ENCODE peak calls at places on chromosomes 13 and 19, in four cellular contexts. One of them, this sample, is unnamed.

GRCh38 chr19:15251010-15251748 is 18.9 kb upstream of the EPHX3 start:
- DNase-seq in heart left ventricle: no peak
- DNase-seq in activated CD4-positive, alpha-beta T cell treated with anti-CD3 and anti-CD28 coated beads, Interleukin-2, amount 50 U/mL, for 1 hour: no peak
- DNase-seq in hypothalamus: no peak
- DNase-seq in this sample: no peak

GRCh38 chr13:39132286-39132685 is 94.0 kb downstream of the NHLRC3 start:
- DNase-seq in heart left ventricle: no peak
- DNase-seq in hypothalamus: no peak
- DNase-seq in activated CD4-positive, alpha-beta T cell treated with anti-CD3 and anti-CD28 coated beads, Interleukin-2, amount 50 U/mL, for 1 hour: no peak
- DNase-seq in this sample: no peak

GRCh38 chr19:49954092-49954825 is 6.7 kb downstream of the SIGLEC11 start:
- DNase-seq in hypothalamus: no peak
- DNase-seq in heart left ventricle: no peak
- DNase-seq in activated CD4-positive, alpha-beta T cell treated with anti-CD3 and anti-CD28 coated beads, Interleukin-2, amount 50 U/mL, for 1 hour: no peak
- DNase-seq in this sample: no peak

GRCh38 chr19:48284891-48285290 is 15.0 kb downstream of the ZNF114 start:
- DNase-seq in heart left ventricle: no peak
- DNase-seq in activated CD4-positive, alpha-beta T cell treated with anti-CD3 and anti-CD28 coated beads, Interleukin-2, amount 50 U/mL, for 1 hour: no peak
- DNase-seq in hypothalamus: no peak
- DNase-seq in this sample: no peak

GRCh38 chr19:7751157-7751783 is 3.9 kb upstream of the CD209 start:
- DNase-seq in hypothalamus: no peak
- DNase-seq in heart left ventricle: no peak
- DNase-seq in activated CD4-positive, alpha-beta T cell treated with anti-CD3 and anti-CD28 coated beads, Interleukin-2, amount 50 U/mL, for 1 hour: no peak
- DNase-seq in this sample: no peak

GRCh38 chr13:73304442-73304841 is 245.6 kb downstream of the KLF5 start:
- DNase-seq in activated CD4-positive, alpha-beta T cell treated with anti-CD3 and anti-CD28 coated beads, Interleukin-2, amount 50 U/mL, for 1 hour: no peak
- DNase-seq in heart left ventricle: no peak
- DNase-seq in hypothalamus: no peak
- DNase-seq in this sample: no peak

GRCh38 chr19:56076413-56076998 is 44.6 kb downstream of the ZNF787 start:
- DNase-seq in hypothalamus: peak
- DNase-seq in heart left ventricle: no peak
- DNase-seq in activated CD4-positive, alpha-beta T cell treated with anti-CD3 and anti-CD28 coated beads, Interleukin-2, amount 50 U/mL, for 1 hour: peak
- DNase-seq in this sample: peak

GRCh38 chr19:22882797-22883196 is 50.7 kb downstream of the ZNF723 start:
- DNase-seq in hypothalamus: no peak
- DNase-seq in heart left ventricle: no peak
- DNase-seq in activated CD4-positive, alpha-beta T cell treated with anti-CD3 and anti-CD28 coated beads, Interleukin-2, amount 50 U/mL, for 1 hour: no peak
- DNase-seq in this sample: no peak

GRCh38 chr13:59274958-59275727 is 888.6 kb downstream of the DIAPH3 start:
- DNase-seq in heart left ventricle: no peak
- DNase-seq in hypothalamus: no peak
- DNase-seq in activated CD4-positive, alpha-beta T cell treated with anti-CD3 and anti-CD28 coated beads, Interleukin-2, amount 50 U/mL, for 1 hour: no peak
- DNase-seq in this sample: no peak

GRCh38 chr19:52936151-52936957 is 13.1 kb upstream of the ZNF888 start:
- DNase-seq in hypothalamus: no peak
- DNase-seq in activated CD4-positive, alpha-beta T cell treated with anti-CD3 and anti-CD28 coated beads, Interleukin-2, amount 50 U/mL, for 1 hour: no peak
- DNase-seq in heart left ventricle: no peak
- DNase-seq in this sample: peak

GRCh38 chr13:98565726-98566577 is 11.0 kb downstream of the STK24 start:
- DNase-seq in heart left ventricle: peak
- DNase-seq in hypothalamus: no peak
- DNase-seq in activated CD4-positive, alpha-beta T cell treated with anti-CD3 and anti-CD28 coated beads, Interleukin-2, amount 50 U/mL, for 1 hour: no peak
- DNase-seq in this sample: peak

GRCh38 chr19:52922841-52923781 is at the start of gene ZNF888:
- DNase-seq in heart left ventricle: peak
- DNase-seq in activated CD4-positive, alpha-beta T cell treated with anti-CD3 and anti-CD28 coated beads, Interleukin-2, amount 50 U/mL, for 1 hour: peak
- DNase-seq in hypothalamus: peak
- DNase-seq in this sample: peak

GRCh38 chr13:30829145-30829544 is 76.9 kb upstream of the MEDAG start:
- DNase-seq in hypothalamus: no peak
- DNase-seq in heart left ventricle: no peak
- DNase-seq in activated CD4-positive, alpha-beta T cell treated with anti-CD3 and anti-CD28 coated beads, Interleukin-2, amount 50 U/mL, for 1 hour: no peak
- DNase-seq in this sample: no peak

GRCh38 chr19:13036366-13036976 is 41.2 kb downstream of the NFIX start:
- DNase-seq in hypothalamus: no peak
- DNase-seq in activated CD4-positive, alpha-beta T cell treated with anti-CD3 and anti-CD28 coated beads, Interleukin-2, amount 50 U/mL, for 1 hour: no peak
- DNase-seq in heart left ventricle: no peak
- DNase-seq in this sample: peak

GRCh38 chr13:83883061-83883523 is 818 bp upstream of the SLITRK1 start:
- DNase-seq in heart left ventricle: no peak
- DNase-seq in activated CD4-positive, alpha-beta T cell treated with anti-CD3 and anti-CD28 coated beads, Interleukin-2, amount 50 U/mL, for 1 hour: no peak
- DNase-seq in hypothalamus: no peak
- DNase-seq in this sample: no peak

GRCh38 chr13:68107667-68108066 is 877.5 kb upstream of the PCDH9 start:
- DNase-seq in activated CD4-positive, alpha-beta T cell treated with anti-CD3 and anti-CD28 coated beads, Interleukin-2, amount 50 U/mL, for 1 hour: no peak
- DNase-seq in hypothalamus: no peak
- DNase-seq in heart left ventricle: peak
- DNase-seq in this sample: no peak

GRCh38 chr19:49849433-49850220 is 1.3 kb upstream of the PTOV1 start:
- DNase-seq in heart left ventricle: no peak
- DNase-seq in hypothalamus: no peak
- DNase-seq in activated CD4-positive, alpha-beta T cell treated with anti-CD3 and anti-CD28 coated beads, Interleukin-2, amount 50 U/mL, for 1 hour: no peak
- DNase-seq in this sample: no peak

GRCh38 chr19:23002690-23003422 is at the start of gene ZNF728:
- DNase-seq in heart left ventricle: peak
- DNase-seq in hypothalamus: peak
- DNase-seq in activated CD4-positive, alpha-beta T cell treated with anti-CD3 and anti-CD28 coated beads, Interleukin-2, amount 50 U/mL, for 1 hour: no peak
- DNase-seq in this sample: peak

GRCh38 chr19:29878973-29879654 is 62.9 kb upstream of the URI1 start:
- DNase-seq in activated CD4-positive, alpha-beta T cell treated with anti-CD3 and anti-CD28 coated beads, Interleukin-2, amount 50 U/mL, for 1 hour: no peak
- DNase-seq in hypothalamus: no peak
- DNase-seq in heart left ventricle: no peak
- DNase-seq in this sample: no peak

GRCh38 chr13:52432456-52432855 is 18.0 kb downstream of the VPS36 start:
- DNase-seq in activated CD4-positive, alpha-beta T cell treated with anti-CD3 and anti-CD28 coated beads, Interleukin-2, amount 50 U/mL, for 1 hour: no peak
- DNase-seq in heart left ventricle: no peak
- DNase-seq in hypothalamus: no peak
- DNase-seq in this sample: no peak

GRCh38 chr13:102191951-102192461 is 209.8 kb downstream of the FGF14 start:
- DNase-seq in activated CD4-positive, alpha-beta T cell treated with anti-CD3 and anti-CD28 coated beads, Interleukin-2, amount 50 U/mL, for 1 hour: no peak
- DNase-seq in heart left ventricle: no peak
- DNase-seq in hypothalamus: no peak
- DNase-seq in this sample: no peak

GRCh38 chr13:111514646-111515617 is 194.5 kb downstream of the TEX29 start:
- DNase-seq in heart left ventricle: peak
- DNase-seq in hypothalamus: no peak
- DNase-seq in activated CD4-positive, alpha-beta T cell treated with anti-CD3 and anti-CD28 coated beads, Interleukin-2, amount 50 U/mL, for 1 hour: no peak
- DNase-seq in this sample: no peak

GRCh38 chr13:80707000-80707983 is 366.4 kb upstream of the SPRY2 start:
- DNase-seq in activated CD4-positive, alpha-beta T cell treated with anti-CD3 and anti-CD28 coated beads, Interleukin-2, amount 50 U/mL, for 1 hour: no peak
- DNase-seq in hypothalamus: no peak
- DNase-seq in heart left ventricle: no peak
- DNase-seq in this sample: no peak

GRCh38 chr13:92640936-92641335 is 585.7 kb upstream of the GPC6 start:
- DNase-seq in heart left ventricle: no peak
- DNase-seq in activated CD4-positive, alpha-beta T cell treated with anti-CD3 and anti-CD28 coated beads, Interleukin-2, amount 50 U/mL, for 1 hour: no peak
- DNase-seq in hypothalamus: no peak
- DNase-seq in this sample: no peak

GRCh38 chr19:53254451-53255341 is at the start of gene ZNF677:
- DNase-seq in hypothalamus: peak
- DNase-seq in activated CD4-positive, alpha-beta T cell treated with anti-CD3 and anti-CD28 coated beads, Interleukin-2, amount 50 U/mL, for 1 hour: peak
- DNase-seq in heart left ventricle: peak
- DNase-seq in this sample: peak

GRCh38 chr19:18733196-18733647 is 49.7 kb downstream of the CRTC1 start:
- DNase-seq in activated CD4-positive, alpha-beta T cell treated with anti-CD3 and anti-CD28 coated beads, Interleukin-2, amount 50 U/mL, for 1 hour: no peak
- DNase-seq in hypothalamus: no peak
- DNase-seq in heart left ventricle: peak
- DNase-seq in this sample: peak

GRCh38 chr13:47903836-47904235 is 97.2 kb downstream of the SUCLA2 start:
- DNase-seq in hypothalamus: no peak
- DNase-seq in heart left ventricle: no peak
- DNase-seq in activated CD4-positive, alpha-beta T cell treated with anti-CD3 and anti-CD28 coated beads, Interleukin-2, amount 50 U/mL, for 1 hour: no peak
- DNase-seq in this sample: no peak

GRCh38 chr19:5369962-5370367 is 29.4 kb upstream of the PTPRS start:
- DNase-seq in hypothalamus: peak
- DNase-seq in heart left ventricle: no peak
- DNase-seq in activated CD4-positive, alpha-beta T cell treated with anti-CD3 and anti-CD28 coated beads, Interleukin-2, amount 50 U/mL, for 1 hour: peak
- DNase-seq in this sample: peak

GRCh38 chr19:55208880-55209429 is 346 bp downstream of the PTPRH start:
- DNase-seq in heart left ventricle: peak
- DNase-seq in hypothalamus: no peak
- DNase-seq in activated CD4-positive, alpha-beta T cell treated with anti-CD3 and anti-CD28 coated beads, Interleukin-2, amount 50 U/mL, for 1 hour: no peak
- DNase-seq in this sample: no peak

GRCh38 chr13:73025212-73026012 is 33.4 kb upstream of the KLF5 start:
- DNase-seq in heart left ventricle: no peak
- DNase-seq in hypothalamus: no peak
- DNase-seq in activated CD4-positive, alpha-beta T cell treated with anti-CD3 and anti-CD28 coated beads, Interleukin-2, amount 50 U/mL, for 1 hour: no peak
- DNase-seq in this sample: no peak

GRCh38 chr19:49921871-49922755 is 6.9 kb upstream of the ATF5 start:
- DNase-seq in heart left ventricle: no peak
- DNase-seq in hypothalamus: no peak
- DNase-seq in activated CD4-positive, alpha-beta T cell treated with anti-CD3 and anti-CD28 coated beads, Interleukin-2, amount 50 U/mL, for 1 hour: no peak
- DNase-seq in this sample: no peak

GRCh38 chr13:46492946-46493345 is 60.0 kb upstream of the LRCH1 start:
- DNase-seq in hypothalamus: no peak
- DNase-seq in heart left ventricle: no peak
- DNase-seq in activated CD4-positive, alpha-beta T cell treated with anti-CD3 and anti-CD28 coated beads, Interleukin-2, amount 50 U/mL, for 1 hour: no peak
- DNase-seq in this sample: no peak

GRCh38 chr13:114112826-114113322 is 19.5 kb downstream of the RASA3 start:
- DNase-seq in heart left ventricle: no peak
- DNase-seq in hypothalamus: no peak
- DNase-seq in activated CD4-positive, alpha-beta T cell treated with anti-CD3 and anti-CD28 coated beads, Interleukin-2, amount 50 U/mL, for 1 hour: no peak
- DNase-seq in this sample: no peak

This sample was measured in body of pancreas.